ENCODE peak calls at places on chromosomes 2 and 18, in four cellular contexts. One of them, this sample, is unnamed.

GRCh38 chr2:237280235-237280634 is 133.7 kb downstream of the COL6A3 start:
- DNase-seq in neuronal stem cell: no peak
- DNase-seq in foreskin fibroblast: peak
- DNase-seq in heart right ventricle: no peak
- DNase-seq in this sample: peak

GRCh38 chr18:48952287-48953095 is 1.7 kb upstream of the SMAD7 start:
- DNase-seq in neuronal stem cell: peak
- DNase-seq in foreskin fibroblast: peak
- DNase-seq in heart right ventricle: peak
- DNase-seq in this sample: peak

GRCh38 chr2:28664120-28664842 is 87.3 kb upstream of the PPP1CB start:
- DNase-seq in neuronal stem cell: no peak
- DNase-seq in foreskin fibroblast: peak
- DNase-seq in heart right ventricle: no peak
- DNase-seq in this sample: no peak

GRCh38 chr18:36403896-36404824 is 106.6 kb downstream of the FHOD3 start:
- DNase-seq in neuronal stem cell: no peak
- DNase-seq in foreskin fibroblast: no peak
- DNase-seq in heart right ventricle: no peak
- DNase-seq in this sample: no peak

GRCh38 chr18:5630057-5630765 is 86.4 kb upstream of the EPB41L3 start:
- DNase-seq in neuronal stem cell: peak
- DNase-seq in foreskin fibroblast: peak
- DNase-seq in heart right ventricle: no peak
- DNase-seq in this sample: peak

GRCh38 chr2:176554107-176555048 is 285.1 kb downstream of the MTX2 start:
- DNase-seq in neuronal stem cell: peak
- DNase-seq in foreskin fibroblast: peak
- DNase-seq in heart right ventricle: peak
- DNase-seq in this sample: no peak

GRCh38 chr2:212905640-212906201 is 245.7 kb downstream of the IKZF2 start:
- DNase-seq in neuronal stem cell: peak
- DNase-seq in foreskin fibroblast: peak
- DNase-seq in heart right ventricle: no peak
- DNase-seq in this sample: peak

GRCh38 chr2:137525644-137526190 is 438.6 kb upstream of the HNMT start:
- DNase-seq in neuronal stem cell: no peak
- DNase-seq in foreskin fibroblast: no peak
- DNase-seq in heart right ventricle: no peak
- DNase-seq in this sample: no peak

GRCh38 chr2:19120941-19121750 is 237.3 kb downstream of the OSR1 start:
- DNase-seq in neuronal stem cell: no peak
- DNase-seq in foreskin fibroblast: peak
- DNase-seq in heart right ventricle: no peak
- DNase-seq in this sample: peak

GRCh38 chr2:36438454-36438977 is 82.9 kb downstream of the CRIM1 start:
- DNase-seq in neuronal stem cell: no peak
- DNase-seq in foreskin fibroblast: peak
- DNase-seq in heart right ventricle: no peak
- DNase-seq in this sample: peak

GRCh38 chr2:218261424-218262273 is 834 bp downstream of the GPBAR1 start:
- DNase-seq in neuronal stem cell: no peak
- DNase-seq in foreskin fibroblast: no peak
- DNase-seq in heart right ventricle: no peak
- DNase-seq in this sample: no peak

GRCh38 chr2:24870891-24871705 is 48.9 kb downstream of the ADCY3 start:
- DNase-seq in neuronal stem cell: no peak
- DNase-seq in foreskin fibroblast: no peak
- DNase-seq in heart right ventricle: no peak
- DNase-seq in this sample: no peak

GRCh38 chr2:128325665-128326181 is 7.1 kb upstream of the HS6ST1 start:
- DNase-seq in neuronal stem cell: no peak
- DNase-seq in foreskin fibroblast: no peak
- DNase-seq in heart right ventricle: no peak
- DNase-seq in this sample: no peak

GRCh38 chr2:182594286-182594685 is 121.8 kb upstream of the DNAJC10 start:
- DNase-seq in neuronal stem cell: no peak
- DNase-seq in foreskin fibroblast: peak
- DNase-seq in heart right ventricle: no peak
- DNase-seq in this sample: no peak

GRCh38 chr2:231701456-231702373 is 6.6 kb upstream of the PTMA start:
- DNase-seq in neuronal stem cell: no peak
- DNase-seq in foreskin fibroblast: peak
- DNase-seq in heart right ventricle: no peak
- DNase-seq in this sample: no peak

GRCh38 chr2:217827430-217828201 is 175.2 kb downstream of the TNS1 start:
- DNase-seq in neuronal stem cell: no peak
- DNase-seq in foreskin fibroblast: no peak
- DNase-seq in heart right ventricle: peak
- DNase-seq in this sample: no peak

GRCh38 chr2:120238728-120239487 is 13.7 kb upstream of the RALB start:
- DNase-seq in neuronal stem cell: no peak
- DNase-seq in foreskin fibroblast: peak
- DNase-seq in heart right ventricle: no peak
- DNase-seq in this sample: peak

GRCh38 chr2:156565066-156565710 is 129.0 kb downstream of the GPD2 start:
- DNase-seq in neuronal stem cell: no peak
- DNase-seq in foreskin fibroblast: peak
- DNase-seq in heart right ventricle: no peak
- DNase-seq in this sample: peak

GRCh38 chr2:191620144-191620543 is 57.8 kb upstream of the NABP1 start:
- DNase-seq in neuronal stem cell: no peak
- DNase-seq in foreskin fibroblast: peak
- DNase-seq in heart right ventricle: no peak
- DNase-seq in this sample: no peak

GRCh38 chr2:214103199-214104001 is 307.5 kb upstream of the VWC2L start:
- DNase-seq in neuronal stem cell: no peak
- DNase-seq in foreskin fibroblast: peak
- DNase-seq in heart right ventricle: no peak
- DNase-seq in this sample: peak

GRCh38 chr2:98334439-98335078 is 11.7 kb upstream of the CNGA3 start:
- DNase-seq in neuronal stem cell: no peak
- DNase-seq in foreskin fibroblast: peak
- DNase-seq in heart right ventricle: no peak
- DNase-seq in this sample: peak

GRCh38 chr2:230976671-230977171 is 19.2 kb upstream of the SPATA3 start:
- DNase-seq in neuronal stem cell: no peak
- DNase-seq in foreskin fibroblast: no peak
- DNase-seq in heart right ventricle: no peak
- DNase-seq in this sample: no peak

GRCh38 chr2:240974771-240975572 is 23.4 kb upstream of the SNED1 start:
- DNase-seq in neuronal stem cell: no peak
- DNase-seq in foreskin fibroblast: peak
- DNase-seq in heart right ventricle: no peak
- DNase-seq in this sample: no peak

GRCh38 chr2:178949151-178949550 is 100.8 kb downstream of the CCDC141 start:
- DNase-seq in neuronal stem cell: no peak
- DNase-seq in foreskin fibroblast: no peak
- DNase-seq in heart right ventricle: no peak
- DNase-seq in this sample: no peak

GRCh38 chr2:160210599-160211138 is 10.6 kb upstream of the ITGB6 start:
- DNase-seq in neuronal stem cell: peak
- DNase-seq in foreskin fibroblast: peak
- DNase-seq in heart right ventricle: peak
- DNase-seq in this sample: no peak

GRCh38 chr2:17578466-17578928 is 38.0 kb downstream of the VSNL1 start:
- DNase-seq in neuronal stem cell: no peak
- DNase-seq in foreskin fibroblast: no peak
- DNase-seq in heart right ventricle: no peak
- DNase-seq in this sample: no peak

GRCh38 chr2:50650398-50650810 is 381.5 kb downstream of the NRXN1 start:
- DNase-seq in neuronal stem cell: peak
- DNase-seq in foreskin fibroblast: no peak
- DNase-seq in heart right ventricle: no peak
- DNase-seq in this sample: no peak

GRCh38 chr2:111909079-111909478 is 10.7 kb downstream of the MERTK start:
- DNase-seq in neuronal stem cell: no peak
- DNase-seq in foreskin fibroblast: no peak
- DNase-seq in heart right ventricle: no peak
- DNase-seq in this sample: no peak

GRCh38 chr2:69192176-69192945 is 179.4 kb downstream of the ANTXR1 start:
- DNase-seq in neuronal stem cell: no peak
- DNase-seq in foreskin fibroblast: no peak
- DNase-seq in heart right ventricle: no peak
- DNase-seq in this sample: no peak

GRCh38 chr18:49693276-49694005 is 119.9 kb downstream of the ACAA2 start:
- DNase-seq in neuronal stem cell: no peak
- DNase-seq in foreskin fibroblast: no peak
- DNase-seq in heart right ventricle: no peak
- DNase-seq in this sample: peak

GRCh38 chr2:145751155-145751554 is 1231.2 kb upstream of the ZEB2 start:
- DNase-seq in neuronal stem cell: no peak
- DNase-seq in foreskin fibroblast: no peak
- DNase-seq in heart right ventricle: no peak
- DNase-seq in this sample: no peak

GRCh38 chr2:219997341-219997851 is 370.0 kb downstream of the SLC4A3 start:
- DNase-seq in neuronal stem cell: peak
- DNase-seq in foreskin fibroblast: peak
- DNase-seq in heart right ventricle: peak
- DNase-seq in this sample: no peak

GRCh38 chr18:32760391-32760790 is 12.4 kb downstream of the KLHL14 start:
- DNase-seq in neuronal stem cell: no peak
- DNase-seq in foreskin fibroblast: no peak
- DNase-seq in heart right ventricle: no peak
- DNase-seq in this sample: no peak

GRCh38 chr2:226649871-226650660 is 149.6 kb downstream of the IRS1 start:
- DNase-seq in neuronal stem cell: peak
- DNase-seq in foreskin fibroblast: peak
- DNase-seq in heart right ventricle: peak
- DNase-seq in this sample: peak

GRCh38 chr2:64251497-64252277 is 107.5 kb upstream of the PELI1 start:
- DNase-seq in neuronal stem cell: no peak
- DNase-seq in foreskin fibroblast: no peak
- DNase-seq in heart right ventricle: no peak
- DNase-seq in this sample: no peak

GRCh38 chr18:56298935-56299334 is 339.5 kb downstream of the TXNL1 start:
- DNase-seq in neuronal stem cell: no peak
- DNase-seq in foreskin fibroblast: peak
- DNase-seq in heart right ventricle: no peak
- DNase-seq in this sample: no peak

GRCh38 chr2:215504547-215504946 is 68.7 kb upstream of the FN1 start:
- DNase-seq in neuronal stem cell: no peak
- DNase-seq in foreskin fibroblast: peak
- DNase-seq in heart right ventricle: no peak
- DNase-seq in this sample: no peak

GRCh38 chr2:226891780-226892590 is 56.1 kb downstream of the RHBDD1 start:
- DNase-seq in neuronal stem cell: no peak
- DNase-seq in foreskin fibroblast: peak
- DNase-seq in heart right ventricle: no peak
- DNase-seq in this sample: peak

GRCh38 chr2:85768713-85769112 is 14.9 kb downstream of the ATOH8 start:
- DNase-seq in neuronal stem cell: no peak
- DNase-seq in foreskin fibroblast: no peak
- DNase-seq in heart right ventricle: peak
- DNase-seq in this sample: no peak

GRCh38 chr2:85763831-85764230 is 10.0 kb downstream of the ATOH8 start:
- DNase-seq in neuronal stem cell: no peak
- DNase-seq in foreskin fibroblast: no peak
- DNase-seq in heart right ventricle: no peak
- DNase-seq in this sample: no peak

GRCh38 chr2:85767803-85768665 is 14.2 kb downstream of the ATOH8 start:
- DNase-seq in neuronal stem cell: no peak
- DNase-seq in foreskin fibroblast: no peak
- DNase-seq in heart right ventricle: no peak
- DNase-seq in this sample: no peak

GRCh38 chr2:85765081-85765731 is 11.4 kb downstream of the ATOH8 start:
- DNase-seq in neuronal stem cell: peak
- DNase-seq in foreskin fibroblast: no peak
- DNase-seq in heart right ventricle: no peak
- DNase-seq in this sample: no peak

DNA sequence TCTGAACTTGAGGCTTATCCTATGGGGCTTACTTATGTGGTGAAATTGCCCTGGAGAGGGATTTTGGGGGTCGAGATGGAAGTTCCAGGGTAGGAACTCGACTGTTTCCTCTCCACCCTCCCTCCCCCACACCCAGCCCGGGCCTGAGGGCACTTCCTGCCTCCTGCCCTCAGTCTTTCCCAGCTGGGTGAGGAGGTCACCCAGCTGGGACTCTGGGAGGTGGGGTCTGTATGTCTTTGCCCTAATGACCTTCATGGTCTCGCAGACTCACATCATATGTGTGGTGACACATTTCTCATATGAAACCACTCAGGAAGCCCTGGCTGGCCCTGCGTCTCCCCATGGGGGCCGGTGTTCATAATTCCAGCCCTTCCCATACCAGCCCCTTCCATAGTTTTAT is 12.4 kb downstream of the ATOH8 start:
- DNase-seq in neuronal stem cell: no peak
- DNase-seq in foreskin fibroblast: no peak
- DNase-seq in heart right ventricle: no peak
- DNase-seq in this sample: no peak
- H3K4me3 ChIP-seq in neuronal stem cell: no peak
- H3K4me3 ChIP-seq in foreskin fibroblast: no peak
- H3K4me3 ChIP-seq in heart right ventricle: no peak
- H3K4me3 ChIP-seq in this sample: no peak

DNA sequence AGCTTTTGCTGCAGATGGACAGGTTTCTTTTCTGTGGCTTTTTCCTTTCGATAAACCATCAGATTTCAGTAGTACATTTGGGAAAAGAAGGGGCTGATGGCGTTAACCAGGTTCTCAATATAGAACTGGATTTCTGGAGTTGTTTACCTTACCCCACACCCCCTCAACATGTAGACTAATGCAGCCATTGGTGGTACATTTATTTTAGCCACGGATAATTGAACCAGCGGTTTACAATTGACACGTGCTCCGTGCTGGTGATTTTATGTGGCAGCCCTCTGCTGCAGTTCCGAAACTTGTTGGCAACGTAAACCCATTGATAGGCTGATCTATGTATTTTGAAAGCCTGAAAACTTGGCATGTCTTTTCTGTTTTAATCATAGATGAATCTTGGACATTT is 5.4 kb downstream of the SOX11 start:
- DNase-seq in neuronal stem cell: no peak
- DNase-seq in foreskin fibroblast: no peak
- DNase-seq in heart right ventricle: no peak
- DNase-seq in this sample: no peak
- H3K4me3 ChIP-seq in neuronal stem cell: peak
- H3K4me3 ChIP-seq in foreskin fibroblast: peak
- H3K4me3 ChIP-seq in heart right ventricle: no peak
- H3K4me3 ChIP-seq in this sample: peak

GRCh38 chr2:222294996-222295367 is 3.8 kb downstream of the PAX3 start:
- DNase-seq in neuronal stem cell: no peak
- DNase-seq in foreskin fibroblast: peak
- DNase-seq in heart right ventricle: no peak
- DNase-seq in this sample: no peak
- H3K4me3 ChIP-seq in neuronal stem cell: no peak
- H3K4me3 ChIP-seq in foreskin fibroblast: peak
- H3K4me3 ChIP-seq in heart right ventricle: peak
- H3K4me3 ChIP-seq in this sample: peak

GRCh38 chr2:151020411-151020810 is 241.3 kb downstream of the RBM43 start:
- DNase-seq in neuronal stem cell: no peak
- DNase-seq in foreskin fibroblast: no peak
- DNase-seq in heart right ventricle: no peak
- DNase-seq in this sample: no peak
- H3K4me3 ChIP-seq in neuronal stem cell: no peak
- H3K4me3 ChIP-seq in foreskin fibroblast: no peak
- H3K4me3 ChIP-seq in heart right ventricle: no peak
- H3K4me3 ChIP-seq in this sample: no peak